ENCODE peak calls at places on chromosomes 3 and 15, in six cellular contexts. H is HCT116, G is H1, I is HepG2, J is GM12878, L is K562. K is an unnamed sample.

GRCh38 chr3:125037498-125038150 is 18.2 kb downstream of the HEG1 start:
- DNase-seq in H (no peak), J (no peak), L (no peak), I (no peak), G (no peak), K (no peak)

GRCh38 chr3:104214937-104215336 is 1151.8 kb upstream of the ALCAM start:
- DNase-seq in J (no peak), G (no peak), L (no peak), I (no peak), H (no peak), K (no peak)

GRCh38 chr15:52653451-52653964 is 25.7 kb downstream of the ATOSA start:
- DNase-seq in I (no peak), G (no peak), L (no peak), H (no peak), J (no peak), K (peak; percentile 3)

GRCh38 chr15:83498374-83498773 is 51.2 kb downstream of the SH3GL3 start:
- DNase-seq in G (no peak), H (no peak), L (no peak), J (no peak), I (no peak), K (no peak)

GRCh38 chr15:91252756-91253155 is 152.7 kb downstream of the SV2B start:
- DNase-seq in L (no peak), H (no peak), I (no peak), J (no peak), G (no peak), K (no peak)

GRCh38 chr3:183085634-183086390 is 13.5 kb downstream of the MCCC1 start:
- DNase-seq in J (no peak), H (no peak), I (no peak), L (peak; percentile 61), G (peak; percentile 77), K (peak; percentile 39)

GRCh38 chr3:49351521-49352011 is 6.6 kb downstream of the GPX1 start:
- DNase-seq in L (no peak), J (no peak), I (no peak), H (no peak), G (no peak), K (no peak)

GRCh38 chr3:169811606-169812123 is 1.0 kb upstream of the LRRIQ4 start:
- DNase-seq in I (no peak), H (no peak), G (no peak), J (no peak), L (no peak), K (no peak)

GRCh38 chr3:142723968-142724681 is at the start of gene TRPC1:
- DNase-seq in I (peak; percentile 76), G (peak; percentile 88), H (peak; percentile 78), J (no peak), L (peak; percentile 95), K (peak; percentile 87)

GRCh38 chr15:85588657-85589056 is 206.1 kb downstream of the KLHL25 start:
- DNase-seq in G (no peak), J (no peak), H (no peak), L (no peak), I (no peak), K (no peak)

DNA sequence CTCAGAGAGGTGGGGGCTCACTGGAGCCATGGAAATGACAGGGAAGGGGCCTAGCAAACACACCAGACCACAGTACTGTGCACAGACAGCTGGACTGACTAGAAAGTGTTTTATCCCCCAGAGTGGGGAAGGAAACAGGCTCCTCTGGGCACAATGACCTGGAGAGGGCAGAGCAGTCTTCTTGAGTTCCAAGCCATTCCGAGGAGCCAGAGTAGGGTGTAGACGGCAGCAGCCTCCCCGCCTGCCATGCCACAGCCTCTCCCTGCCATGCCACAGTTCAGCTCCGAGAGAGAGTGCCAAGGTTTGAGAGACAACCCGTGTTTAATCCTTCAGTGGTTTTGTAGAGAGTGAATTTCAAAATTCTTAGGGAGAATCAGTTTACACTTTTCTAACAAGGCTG is 3.0 kb downstream of the PODXL2 start:
- DNase-seq in G (no peak), H (no peak), I (no peak), L (no peak), J (no peak), K (no peak)
- TF ChIP-seq ZNF274 in G (no peak), H (no peak), I (no peak), L (no peak), J (no peak), K (no peak)

GRCh38 chr15:43294091-43294706 is 27.5 kb upstream of the TGM5 start:
- DNase-seq in L (no peak), J (no peak), G (no peak), H (no peak), I (no peak), K (no peak)

GRCh38 chr15:43287254-43287653 is 20.5 kb upstream of the TGM5 start:
- DNase-seq in H (no peak), I (no peak), G (no peak), J (no peak), L (no peak), K (no peak)

GRCh38 chr15:43293402-43293801 is 26.7 kb upstream of the TGM5 start:
- DNase-seq in L (peak; percentile 85), I (peak; percentile 21), J (no peak), H (no peak), G (peak; percentile 62), K (no peak)

GRCh38 chr15:43292375-43293078 is 25.8 kb upstream of the TGM5 start:
- DNase-seq in I (no peak), H (no peak), G (no peak), J (no peak), L (no peak), K (no peak)
- TF ChIP-seq ZNF274 in I (no peak), H (no peak), G (no peak), J (no peak), L (no peak), K (no peak)

DNA sequence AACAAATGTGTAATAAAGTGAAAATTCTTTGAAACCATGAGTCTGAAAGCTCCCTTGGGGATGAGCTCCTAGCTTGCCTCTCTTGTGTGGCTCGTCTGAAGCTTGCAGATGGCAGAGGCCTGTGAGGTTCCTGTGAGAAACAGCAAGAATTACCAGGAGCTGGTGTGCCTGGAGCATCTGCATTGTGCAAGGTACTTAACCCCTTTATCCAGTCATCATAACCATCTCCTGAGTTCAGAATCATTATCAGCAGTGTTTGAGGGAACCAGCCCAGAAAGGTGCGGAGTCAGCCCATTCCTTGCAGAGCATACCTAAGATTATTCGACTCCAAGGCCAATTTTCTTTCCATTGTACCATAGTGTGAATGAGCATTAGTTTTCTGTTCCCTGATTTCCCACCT is 51.7 kb upstream of the TRA2B start:
- DNase-seq in I (no peak), G (no peak), J (no peak), L (no peak), H (no peak), K (no peak)
- TF ChIP-seq ZNF274 in I (no peak), G (no peak), J (no peak), L (no peak), H (no peak), K (no peak)

GRCh38 chr3:16498130-16498890 is 15.2 kb downstream of the RFTN1 start:
- DNase-seq in L (no peak), H (no peak), G (no peak), I (no peak), J (no peak), K (peak; percentile 49)

GRCh38 chr3:16494906-16495580 is 18.5 kb downstream of the RFTN1 start:
- DNase-seq in J (no peak), H (no peak), G (no peak), L (no peak), I (no peak), K (no peak)

GRCh38 chr3:16494094-16494493 is 19.4 kb downstream of the RFTN1 start:
- DNase-seq in I (no peak), J (no peak), L (no peak), G (no peak), H (no peak), K (no peak)

GRCh38 chr3:16496408-16497222 is 16.9 kb downstream of the RFTN1 start:
- DNase-seq in H (no peak), I (no peak), G (no peak), J (peak; percentile 60), L (no peak), K (no peak)

DNA sequence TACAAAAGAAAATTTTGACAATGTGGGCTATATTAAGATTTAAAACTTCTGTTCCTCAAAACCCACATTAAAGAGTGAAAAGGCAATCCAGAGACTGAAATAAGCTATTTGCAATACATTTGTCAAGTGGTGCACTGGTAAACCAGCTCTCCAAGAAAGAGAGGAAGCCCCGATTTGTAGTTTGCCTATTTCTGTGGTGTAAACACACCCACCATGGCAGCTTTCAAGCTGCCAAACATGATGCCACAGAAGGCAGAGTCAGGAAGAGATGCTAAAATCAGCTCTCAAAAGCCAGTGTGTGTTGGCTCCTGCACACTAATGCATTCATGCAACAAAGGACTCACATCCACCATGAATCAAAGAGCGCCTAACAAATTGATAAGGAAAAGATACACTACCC is 17.5 kb downstream of the RFTN1 start:
- DNase-seq in G (no peak), J (no peak), I (no peak), L (no peak), H (no peak), K (no peak)
- TF ChIP-seq ZNF274 in G (no peak), J (no peak), I (no peak), L (no peak), H (no peak), K (no peak)

GRCh38 chr3:36362973-36363372 is 17.3 kb upstream of the STAC start:
- DNase-seq in I (peak; percentile 70), G (no peak), J (no peak), H (peak; percentile 18), L (no peak), K (no peak)

GRCh38 chr3:36365829-36366228 is 14.5 kb upstream of the STAC start:
- DNase-seq in I (no peak), H (no peak), J (no peak), L (no peak), G (no peak), K (no peak)

GRCh38 chr3:36364260-36364659 is 16.0 kb upstream of the STAC start:
- DNase-seq in G (no peak), J (no peak), L (no peak), I (no peak), H (no peak), K (no peak)

GRCh38 chr3:36362216-36362615 is 18.1 kb upstream of the STAC start:
- DNase-seq in J (no peak), I (no peak), G (no peak), H (no peak), L (no peak), K (no peak)

DNA sequence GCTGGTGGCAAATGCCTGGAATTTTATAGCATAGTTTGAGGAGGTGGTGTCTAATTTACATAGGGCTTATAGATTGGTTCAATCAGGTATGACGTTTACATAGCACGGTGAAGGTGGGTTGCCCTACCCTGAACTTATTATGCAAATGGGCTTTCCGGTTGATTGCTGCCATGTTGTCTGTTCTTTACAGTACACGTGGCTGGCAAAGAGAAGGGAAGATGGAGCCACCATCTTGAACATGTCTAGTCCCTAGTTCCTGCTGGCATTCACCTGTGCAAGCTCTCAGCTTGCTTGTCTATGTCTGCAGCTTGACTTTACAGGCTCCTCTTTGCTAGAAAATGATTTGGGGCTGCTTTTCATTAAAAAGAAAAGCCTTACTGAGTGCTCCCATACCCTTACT is 14.0 kb upstream of the STAC start:
- DNase-seq in L (no peak), I (no peak), H (no peak), J (no peak), G (no peak), K (no peak)
- TF ChIP-seq ZNF274 in L (no peak), I (no peak), H (no peak), J (no peak), G (no peak), K (no peak)